ENCODE peak calls at places on chromosomes 4 and X, in seven cellular contexts. R is SK-N-SH, V is HCT116, A is GM12878, Z is K562, L is HepG2, N is H1. W is an unnamed sample.

GRCh38 chr4:162056947-162057346 is 106.9 kb downstream of the FSTL5 start:
- DNase-seq in A (no peak), Z (no peak), L (no peak), R (peak), N (no peak), V (no peak), W (no peak)

GRCh38 chr4:40446785-40447184 is 111.7 kb downstream of the CHRNA9 start:
- DNase-seq in L (no peak), R (no peak), V (no peak), Z (no peak), A (no peak), N (no peak), W (peak)

GRCh38 chr4:127856485-127857447 is 23.9 kb upstream of the PLK4 start:
- DNase-seq in V (no peak), R (no peak), L (no peak), A (peak), Z (no peak), N (no peak), W (peak)

GRCh38 chr4:22170353-22170752 is 221.8 kb upstream of the KCNIP4 start:
- DNase-seq in Z (no peak), L (no peak), R (no peak), A (no peak), V (no peak), N (no peak), W (no peak)

GRCh38 chr4:113673450-113673849 is 88.1 kb downstream of the CAMK2D start:
- DNase-seq in Z (no peak), L (no peak), A (no peak), R (no peak), N (no peak), V (peak), W (no peak)

GRCh38 chrX:19613645-19614323 is 98.5 kb upstream of the MAP3K15 start:
- DNase-seq in R (no peak), Z (no peak), V (no peak), N (no peak), L (no peak), A (no peak), W (no peak)

GRCh38 chr4:112927544-112927943 is 121.9 kb upstream of the ANK2 start:
- DNase-seq in N (no peak), V (no peak), R (no peak), Z (no peak), L (no peak), A (no peak), W (no peak)

GRCh38 chrX:142096263-142096662 is 108.8 kb downstream of the MAGEC2 start:
- DNase-seq in L (no peak), N (no peak), A (no peak), Z (no peak), V (no peak), R (no peak), W (no peak)

GRCh38 chr4:76673361-76673760 is 224.6 kb downstream of the SOWAHB start:
- DNase-seq in L (no peak), Z (no peak), A (no peak), V (no peak), R (no peak), N (no peak), W (no peak)

DNA sequence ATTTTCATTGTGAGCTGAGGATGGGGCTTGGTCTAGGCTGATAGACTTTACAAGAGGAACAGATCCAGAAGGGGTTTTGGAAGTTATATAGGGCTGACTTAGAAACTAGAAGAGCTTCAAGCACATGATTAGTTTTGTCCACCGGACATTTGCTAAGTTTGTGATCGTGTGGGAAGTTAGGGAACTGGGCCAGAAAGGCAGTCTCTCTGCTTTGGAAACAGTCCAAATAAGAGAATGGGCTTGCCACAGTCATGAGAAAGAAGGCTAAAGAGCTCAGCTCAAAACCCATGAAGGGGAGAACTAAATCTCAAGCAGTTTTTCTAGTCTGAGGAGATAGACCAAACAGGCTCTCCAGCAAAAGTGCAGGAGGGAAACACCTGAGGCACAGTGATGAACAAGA is 67.8 kb downstream of the ZNF674 start:
- DNase-seq in V (no peak), N (no peak), R (no peak), L (no peak), Z (no peak), A (no peak), W (no peak)
- TF ChIP-seq JUND in V (no peak), N (no peak), R (no peak), L (no peak), Z (no peak), A (no peak), W (no peak)

DNA sequence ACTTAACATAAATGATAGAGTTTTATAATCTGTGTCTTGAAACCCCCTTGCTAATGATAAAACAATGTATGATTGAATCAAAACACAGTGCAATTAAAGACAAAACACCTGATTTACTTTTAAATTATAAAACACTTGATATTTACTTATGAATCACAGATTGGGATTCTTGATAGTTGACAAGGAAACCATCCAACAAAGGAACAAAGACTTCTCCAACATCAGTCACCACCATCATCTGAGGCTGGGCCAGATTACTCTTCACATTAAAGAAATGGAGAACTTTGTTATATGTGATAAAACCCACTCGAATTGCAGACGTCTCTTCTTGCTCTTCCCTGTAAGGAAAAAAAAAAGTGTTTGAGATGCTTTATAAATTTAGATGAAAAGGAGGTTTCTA is 67.4 kb downstream of the METTL14 start:
- DNase-seq in A (no peak), V (no peak), N (no peak), R (no peak), L (no peak), Z (no peak), W (no peak)
- TF ChIP-seq JUND in A (no peak), V (no peak), N (no peak), R (no peak), L (no peak), Z (no peak), W (no peak)

DNA sequence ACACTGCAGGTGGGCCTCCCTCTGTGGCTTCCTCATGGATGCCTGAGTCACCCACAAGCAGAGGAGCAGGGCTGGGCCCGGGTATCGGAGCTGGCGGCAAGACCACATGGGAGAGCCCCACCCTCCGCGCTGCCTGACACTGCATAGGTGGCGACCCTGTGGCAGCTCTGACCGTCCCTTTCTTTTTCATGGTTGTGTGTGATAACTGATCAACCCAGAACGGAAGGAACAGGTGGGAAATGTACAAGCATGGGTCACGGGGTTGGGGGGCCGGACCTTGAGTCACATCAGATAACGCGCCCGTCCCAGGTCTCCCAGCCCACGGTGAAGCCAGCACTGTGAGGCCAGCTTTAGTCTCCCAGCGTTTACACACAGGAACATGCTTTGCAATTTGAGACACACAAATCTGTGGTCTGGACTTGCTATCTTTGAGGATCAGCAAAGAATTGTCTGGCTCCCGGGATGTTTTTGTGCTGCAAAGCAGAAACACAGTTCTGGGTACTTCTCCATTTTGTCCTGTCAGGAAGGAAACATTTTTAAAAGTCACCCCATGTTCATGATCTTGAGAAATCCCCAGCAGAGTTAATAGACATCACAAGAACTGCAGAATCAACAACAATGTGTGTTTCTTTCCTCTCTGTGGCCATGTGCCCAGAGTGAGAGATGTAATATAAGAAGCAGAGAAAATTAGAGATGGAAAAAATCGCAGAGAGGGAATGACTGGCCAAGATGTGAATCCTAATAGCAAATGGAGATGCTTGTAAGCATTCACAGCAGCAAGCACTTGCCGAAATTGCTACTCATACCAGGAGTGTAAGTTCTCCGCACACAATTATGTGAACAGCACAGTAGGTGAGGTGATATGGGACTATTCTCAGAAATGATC is 70.1 kb upstream of the CBR4 start:
- DNase-seq in R (peak), V (no peak), Z (peak), L (peak), A (peak), N (no peak), W (no peak)
- TF ChIP-seq JUND in R (peak), V (no peak), Z (peak), L (no peak), A (no peak), N (no peak), W (no peak)

GRCh38 chr4:2686379-2687265 is 69.5 kb downstream of the TNIP2 start:
- DNase-seq in V (no peak), L (no peak), Z (no peak), A (no peak), R (no peak), N (no peak), W (no peak)
- TF ChIP-seq JUND in V (no peak), L (no peak), Z (no peak), A (no peak), R (no peak), N (no peak), W (no peak)

W was measured in T47D.